ENCODE peak calls at places on chromosomes 2 and 18, in seven cellular contexts. Q is Calu3; F is CD8-positive, alpha-beta T cell; D is uterus; M is activated B cell treated with CpG ODN at 0.5 μM for 24 hours; Y is omental fat pad; T is psoas muscle. L is an unnamed sample.

GRCh38 chr2:216863946-216864345 is 4.1 kb upstream of the TNP1 start:
- DNase-seq in Q (no peak), F (no peak), D (no peak), M (no peak), Y (no peak), T (no peak), L (no peak)

GRCh38 chr2:96261328-96262003 is 4.3 kb downstream of the TMEM127 start:
- DNase-seq in Q (no peak), F (no peak), D (no peak), M (no peak), Y (no peak), T (no peak), L (no peak)

GRCh38 chr2:15569658-15570615 is 8.8 kb upstream of the NBAS start:
- DNase-seq in Q (no peak), F (no peak), D (no peak), M (no peak), Y (no peak), T (no peak), L (no peak)

GRCh38 chr18:59056706-59057492 is 82.8 kb upstream of the SEC11C start:
- DNase-seq in Q (peak; percentile 59), F (peak; percentile 33), D (peak; percentile 69), M (peak; percentile 72), Y (peak; percentile 47), T (peak; percentile 85), L (peak; percentile 88)

GRCh38 chr2:158912122-158912521 is 56.3 kb upstream of the TANC1 start:
- DNase-seq in Q (no peak), F (no peak), D (no peak), M (no peak), Y (no peak), T (no peak), L (no peak)

GRCh38 chr2:223123859-223124610 is 72.0 kb downstream of the KCNE4 start:
- DNase-seq in Q (no peak), F (no peak), D (no peak), M (no peak), Y (no peak), T (no peak), L (no peak)

GRCh38 chr2:239247401-239248245 is 153.2 kb downstream of the HDAC4 start:
- DNase-seq in Q (peak; percentile 84), F (no peak), D (no peak), M (no peak), Y (no peak), T (peak; percentile 53), L (no peak)

GRCh38 chr2:19819097-19820065 is 82.4 kb downstream of the TTC32 start:
- DNase-seq in Q (no peak), F (no peak), D (no peak), M (no peak), Y (no peak), T (no peak), L (no peak)

GRCh38 chr18:7272268-7273049 is 41.6 kb downstream of the LRRC30 start:
- DNase-seq in Q (peak; percentile 68), F (no peak), D (peak; percentile 60), M (no peak), Y (no peak), T (peak; percentile 69), L (peak; percentile 48)

GRCh38 chr2:218990052-218990451 is 3.2 kb downstream of the CRYBA2 start:
- DNase-seq in Q (no peak), F (no peak), D (no peak), M (no peak), Y (no peak), T (no peak), L (no peak)

GRCh38 chr2:66748939-66749338 is 314.0 kb downstream of the MEIS1 start:
- DNase-seq in Q (no peak), F (no peak), D (no peak), M (no peak), Y (no peak), T (no peak), L (no peak)

GRCh38 chr18:52747869-52748268 is 407.9 kb downstream of the DCC start:
- DNase-seq in Q (no peak), F (no peak), D (no peak), M (no peak), Y (no peak), T (peak; percentile 49), L (no peak)

GRCh38 chr2:177108890-177109289 is 103.7 kb upstream of the HNRNPA3 start:
- DNase-seq in Q (no peak), F (no peak), D (no peak), M (no peak), Y (no peak), T (no peak), L (no peak)

GRCh38 chr2:196468394-196468793 is 171.1 kb upstream of the CCDC150 start:
- DNase-seq in Q (no peak), F (no peak), D (no peak), M (no peak), Y (no peak), T (no peak), L (no peak)
- TF ChIP-seq CTCF in Q (no peak), F (no peak), D (no peak), M (no peak), Y (no peak), T (no peak), L (peak; percentile 17)

GRCh38 chr2:203815541-203815898 is 52.1 kb upstream of the CTLA4 start:
- DNase-seq in Q (no peak), F (no peak), D (no peak), M (no peak), Y (no peak), T (no peak), L (no peak)

GRCh38 chr2:203814661-203815540 is 52.7 kb upstream of the CTLA4 start:
- DNase-seq in Q (peak; percentile 49), F (peak; percentile 53), D (peak; percentile 39), M (no peak), Y (no peak), T (peak; percentile 65), L (peak; percentile 26)

GRCh38 chr2:203819434-203820133 is 48.0 kb upstream of the CTLA4 start:
- DNase-seq in Q (no peak), F (no peak), D (no peak), M (no peak), Y (no peak), T (peak; percentile 79), L (no peak)

GRCh38 chr2:203818656-203819055 is 48.9 kb upstream of the CTLA4 start:
- DNase-seq in Q (no peak), F (no peak), D (no peak), M (no peak), Y (no peak), T (no peak), L (no peak)

GRCh38 chr2:203817147-203817546 is 50.4 kb upstream of the CTLA4 start:
- DNase-seq in Q (no peak), F (no peak), D (no peak), M (no peak), Y (no peak), T (peak; percentile 52), L (no peak)
- TF ChIP-seq CTCF in Q (no peak), F (no peak), D (no peak), M (no peak), Y (no peak), T (no peak), L (no peak)

DNA sequence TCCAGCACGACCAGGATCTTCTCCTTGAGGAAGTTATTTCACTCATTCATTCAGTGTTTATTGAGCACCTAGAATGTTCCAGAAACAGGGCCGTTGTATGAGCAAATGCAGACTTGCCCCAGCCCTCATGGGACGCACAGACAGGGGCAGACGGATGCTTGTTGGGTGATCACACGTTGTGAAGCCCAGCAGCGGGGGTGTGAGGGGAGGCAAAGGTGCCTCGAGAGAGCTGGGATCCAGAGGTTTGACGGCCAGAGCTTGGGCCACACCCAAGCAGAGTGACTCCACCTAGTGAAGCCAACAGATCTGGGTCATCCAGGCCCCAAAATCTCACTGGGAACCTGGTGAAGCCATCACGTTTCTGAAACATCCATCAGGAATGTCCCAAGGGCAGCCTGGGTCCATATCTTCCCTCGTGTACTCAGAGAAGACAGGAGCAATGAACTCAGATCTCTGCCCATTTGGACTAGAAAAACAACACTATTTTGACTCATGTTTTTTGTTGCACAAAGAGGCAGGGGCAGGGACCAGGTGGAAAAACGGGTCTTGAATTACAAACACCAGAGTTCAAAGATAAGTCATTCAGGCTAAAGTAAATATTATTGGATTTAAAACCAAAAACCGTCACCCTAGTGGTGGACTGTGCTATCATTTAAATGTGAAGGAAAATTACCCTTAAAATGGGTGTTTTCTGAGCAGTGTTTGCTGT is 54.9 kb upstream of the RBM44 start:
- DNase-seq in Q (peak; percentile 35), F (no peak), D (no peak), M (no peak), Y (no peak), T (no peak), L (no peak)
- TF ChIP-seq CTCF in Q (no peak), F (no peak), D (no peak), M (no peak), Y (no peak), T (no peak), L (peak; percentile 45)

GRCh38 chr2:192197387-192197786 is 2.7 kb upstream of the TMEFF2 start:
- DNase-seq in Q (no peak), F (no peak), D (no peak), M (no peak), Y (no peak), T (no peak), L (no peak)
- TF ChIP-seq CTCF in Q (peak; percentile 13), F (no peak), D (no peak), M (no peak), Y (no peak), T (no peak), L (peak; percentile 24)

GRCh38 chr2:238015705-238016104 is 45.1 kb upstream of the SCLY start:
- DNase-seq in Q (no peak), F (no peak), D (no peak), M (no peak), Y (no peak), T (no peak), L (no peak)
- TF ChIP-seq CTCF in Q (no peak), F (no peak), D (peak; percentile 17), M (no peak), Y (no peak), T (no peak), L (peak; percentile 14)

GRCh38 chr2:151918308-151918707 is 90.1 kb upstream of the ARL5A start:
- DNase-seq in Q (no peak), F (no peak), D (no peak), M (no peak), Y (no peak), T (no peak), L (no peak)

GRCh38 chr2:151914989-151915628 is 86.9 kb upstream of the ARL5A start:
- DNase-seq in Q (no peak), F (no peak), D (no peak), M (no peak), Y (no peak), T (no peak), L (no peak)

GRCh38 chr2:151916632-151917031 is 88.4 kb upstream of the ARL5A start:
- DNase-seq in Q (no peak), F (no peak), D (no peak), M (no peak), Y (no peak), T (no peak), L (no peak)
- TF ChIP-seq CTCF in Q (no peak), F (no peak), D (no peak), M (no peak), Y (no peak), T (no peak), L (no peak)